ENCODE peak calls at places on chromosomes 13 and 19, in eight cellular contexts. C, E, G, A, L, K, V and Q are unnamed samples.

GRCh38 chr13:105587786-105588185 is 947.7 kb downstream of the EFNB2 start:
- DNase-seq in C (no peak), E (no peak), G (peak), A (peak), L (peak), K (no peak), V (no peak), Q (no peak)

GRCh38 chr13:24228852-24229458 is 68.4 kb downstream of the SPATA13 start:
- DNase-seq in C (peak), E (peak), G (peak), A (peak), L (peak), K (peak), V (no peak), Q (no peak)

GRCh38 chr13:78121459-78122348 is 203.1 kb upstream of the EDNRB start:
- DNase-seq in C (peak), E (no peak), G (peak), A (peak), L (peak), K (peak), V (peak), Q (no peak)

GRCh38 chr13:60164490-60164889 is 762 bp upstream of the DIAPH3 start:
- DNase-seq in C (no peak), E (no peak), G (no peak), A (no peak), L (no peak), K (no peak), V (no peak), Q (no peak)

GRCh38 chr13:60170414-60170813 is 6.7 kb upstream of the DIAPH3 start:
- DNase-seq in C (no peak), E (no peak), G (no peak), A (peak), L (no peak), K (no peak), V (no peak), Q (no peak)

GRCh38 chr13:39210961-39211534 is 172.8 kb downstream of the NHLRC3 start:
- DNase-seq in C (no peak), E (no peak), G (no peak), A (no peak), L (no peak), K (no peak), V (no peak), Q (no peak)

GRCh38 chr19:28388988-28389387 is 824.0 kb downstream of the UQCRFS1 start:
- DNase-seq in C (no peak), E (no peak), G (no peak), A (no peak), L (no peak), K (no peak), V (no peak), Q (no peak)

GRCh38 chr19:55265723-55266386 is 7.0 kb upstream of the PPP6R1 start:
- DNase-seq in C (no peak), E (no peak), G (no peak), A (no peak), L (no peak), K (no peak), V (no peak), Q (no peak)

GRCh38 chr13:50244913-50245574 is 229.8 kb downstream of the KCNRG start:
- DNase-seq in C (peak), E (peak), G (peak), A (peak), L (peak), K (no peak), V (peak), Q (peak)

GRCh38 chr19:40303765-40304164 is 18.6 kb upstream of the AKT2 start:
- DNase-seq in C (no peak), E (no peak), G (no peak), A (no peak), L (no peak), K (no peak), V (no peak), Q (no peak)

GRCh38 chr13:23701646-23702045 is 131.4 kb downstream of the TNFRSF19 start:
- DNase-seq in C (no peak), E (no peak), G (no peak), A (peak), L (no peak), K (no peak), V (no peak), Q (no peak)

GRCh38 chr13:58712191-58712590 is 1080.6 kb downstream of the PCDH17 start:
- DNase-seq in C (no peak), E (no peak), G (peak), A (peak), L (no peak), K (no peak), V (no peak), Q (no peak)

GRCh38 chr19:3407556-3408516 is 41.5 kb downstream of the NFIC start:
- DNase-seq in C (no peak), E (no peak), G (no peak), A (no peak), L (no peak), K (no peak), V (no peak), Q (no peak)

GRCh38 chr13:80166352-80166751 is 174.6 kb downstream of the SPRY2 start:
- DNase-seq in C (no peak), E (no peak), G (no peak), A (peak), L (no peak), K (no peak), V (no peak), Q (no peak)

GRCh38 chr19:39038098-39038497 is 5.7 kb upstream of the FBXO27 start:
- DNase-seq in C (peak), E (no peak), G (peak), A (peak), L (no peak), K (peak), V (peak), Q (peak)

GRCh38 chr13:72290962-72291681 is 424.1 kb upstream of the DACH1 start:
- DNase-seq in C (no peak), E (no peak), G (no peak), A (peak), L (peak), K (no peak), V (no peak), Q (no peak)

GRCh38 chr19:2271516-2272103 is 10.4 kb downstream of the PEAK3 start:
- DNase-seq in C (no peak), E (peak), G (no peak), A (peak), L (no peak), K (no peak), V (peak), Q (peak)

GRCh38 chr19:35986111-35986510 is 8.9 kb upstream of the SDHAF1 start:
- DNase-seq in C (no peak), E (no peak), G (no peak), A (no peak), L (no peak), K (no peak), V (no peak), Q (no peak)

GRCh38 chr13:99916366-99917103 is 55.0 kb downstream of the ZIC5 start:
- DNase-seq in C (peak), E (no peak), G (peak), A (peak), L (peak), K (peak), V (no peak), Q (no peak)

GRCh38 chr19:289651-290538 is 1.3 kb downstream of the PLPP2 start:
- DNase-seq in C (no peak), E (peak), G (peak), A (peak), L (peak), K (peak), V (no peak), Q (no peak)

GRCh38 chr19:41998246-41999020 is 4.4 kb upstream of the ATP1A3 start:
- DNase-seq in C (peak), E (no peak), G (peak), A (no peak), L (no peak), K (peak), V (no peak), Q (no peak)

GRCh38 chr13:46641274-46642081 is 88.5 kb downstream of the LRCH1 start:
- DNase-seq in C (no peak), E (no peak), G (no peak), A (no peak), L (no peak), K (no peak), V (no peak), Q (no peak)

GRCh38 chr13:98838776-98839175 is 86.3 kb upstream of the SLC15A1 start:
- DNase-seq in C (no peak), E (no peak), G (no peak), A (no peak), L (no peak), K (no peak), V (no peak), Q (no peak)